ENCODE peak calls at places on chromosomes 2 and 18, in eight cellular contexts. One of them, this sample, is unnamed.

GRCh38 chr2:112148477-112148876 is 10.3 kb downstream of the FBLN7 start:
- DNase-seq in astrocyte of the spinal cord: no peak
- DNase-seq in stimulated activated CD4-positive, alpha-beta T cell treated with anti-CD3 and anti-CD28 coated beads, Interleukin-1b, Interleukin-23, amount 100 ng/mL, for 4 hours: no peak
- DNase-seq in T-helper 2 cell: no peak
- DNase-seq in activated naive CD4-positive, alpha-beta T cell treated with anti-CD3 and anti-CD28 coated beads, Interleukin-2, amount 10 ng/mL, durations not matched to agents 7 days and 5 days: no peak
- DNase-seq in HT-29: no peak
- DNase-seq in heart right ventricle: no peak
- DNase-seq in Caki2: no peak
- DNase-seq in this sample: peak; percentile 78

GRCh38 chr2:39568561-39569006 is 97.1 kb upstream of the TMEM178A start:
- DNase-seq in astrocyte of the spinal cord: peak; percentile 84
- DNase-seq in stimulated activated CD4-positive, alpha-beta T cell treated with anti-CD3 and anti-CD28 coated beads, Interleukin-1b, Interleukin-23, amount 100 ng/mL, for 4 hours: no peak
- DNase-seq in T-helper 2 cell: no peak
- DNase-seq in activated naive CD4-positive, alpha-beta T cell treated with anti-CD3 and anti-CD28 coated beads, Interleukin-2, amount 10 ng/mL, durations not matched to agents 7 days and 5 days: no peak
- DNase-seq in HT-29: no peak
- DNase-seq in heart right ventricle: no peak
- DNase-seq in Caki2: peak; percentile 47
- DNase-seq in this sample: no peak

GRCh38 chr2:118992740-118993391 is 50.9 kb downstream of the MARCO start:
- DNase-seq in astrocyte of the spinal cord: no peak
- DNase-seq in stimulated activated CD4-positive, alpha-beta T cell treated with anti-CD3 and anti-CD28 coated beads, Interleukin-1b, Interleukin-23, amount 100 ng/mL, for 4 hours: no peak
- DNase-seq in T-helper 2 cell: no peak
- DNase-seq in activated naive CD4-positive, alpha-beta T cell treated with anti-CD3 and anti-CD28 coated beads, Interleukin-2, amount 10 ng/mL, durations not matched to agents 7 days and 5 days: no peak
- DNase-seq in HT-29: no peak
- DNase-seq in heart right ventricle: no peak
- DNase-seq in Caki2: no peak
- DNase-seq in this sample: no peak

GRCh38 chr2:239991689-239992314 is 33.3 kb downstream of the NDUFA10 start:
- DNase-seq in astrocyte of the spinal cord: peak; percentile 73
- DNase-seq in stimulated activated CD4-positive, alpha-beta T cell treated with anti-CD3 and anti-CD28 coated beads, Interleukin-1b, Interleukin-23, amount 100 ng/mL, for 4 hours: no peak
- DNase-seq in T-helper 2 cell: no peak
- DNase-seq in activated naive CD4-positive, alpha-beta T cell treated with anti-CD3 and anti-CD28 coated beads, Interleukin-2, amount 10 ng/mL, durations not matched to agents 7 days and 5 days: peak; percentile 34
- DNase-seq in HT-29: peak; percentile 63
- DNase-seq in heart right ventricle: no peak
- DNase-seq in Caki2: peak; percentile 11
- DNase-seq in this sample: no peak

GRCh38 chr2:8552264-8552913 is 129.5 kb upstream of the ID2 start:
- DNase-seq in astrocyte of the spinal cord: no peak
- DNase-seq in stimulated activated CD4-positive, alpha-beta T cell treated with anti-CD3 and anti-CD28 coated beads, Interleukin-1b, Interleukin-23, amount 100 ng/mL, for 4 hours: no peak
- DNase-seq in T-helper 2 cell: no peak
- DNase-seq in activated naive CD4-positive, alpha-beta T cell treated with anti-CD3 and anti-CD28 coated beads, Interleukin-2, amount 10 ng/mL, durations not matched to agents 7 days and 5 days: no peak
- DNase-seq in HT-29: no peak
- DNase-seq in heart right ventricle: no peak
- DNase-seq in Caki2: no peak
- DNase-seq in this sample: peak; percentile 60

GRCh38 chr2:231263118-231263831 is 64.8 kb downstream of the ARMC9 start:
- DNase-seq in astrocyte of the spinal cord: peak; percentile 11
- DNase-seq in stimulated activated CD4-positive, alpha-beta T cell treated with anti-CD3 and anti-CD28 coated beads, Interleukin-1b, Interleukin-23, amount 100 ng/mL, for 4 hours: no peak
- DNase-seq in T-helper 2 cell: no peak
- DNase-seq in activated naive CD4-positive, alpha-beta T cell treated with anti-CD3 and anti-CD28 coated beads, Interleukin-2, amount 10 ng/mL, durations not matched to agents 7 days and 5 days: no peak
- DNase-seq in HT-29: no peak
- DNase-seq in heart right ventricle: no peak
- DNase-seq in Caki2: no peak
- DNase-seq in this sample: no peak

GRCh38 chr2:149858214-149858613 is 270.6 kb upstream of the MMADHC start:
- DNase-seq in astrocyte of the spinal cord: peak; percentile 36
- DNase-seq in stimulated activated CD4-positive, alpha-beta T cell treated with anti-CD3 and anti-CD28 coated beads, Interleukin-1b, Interleukin-23, amount 100 ng/mL, for 4 hours: no peak
- DNase-seq in T-helper 2 cell: no peak
- DNase-seq in activated naive CD4-positive, alpha-beta T cell treated with anti-CD3 and anti-CD28 coated beads, Interleukin-2, amount 10 ng/mL, durations not matched to agents 7 days and 5 days: no peak
- DNase-seq in HT-29: no peak
- DNase-seq in heart right ventricle: no peak
- DNase-seq in Caki2: no peak
- DNase-seq in this sample: no peak

GRCh38 chr18:44887227-44887631 is 206.5 kb downstream of the SETBP1 start:
- DNase-seq in astrocyte of the spinal cord: peak; percentile 32
- DNase-seq in stimulated activated CD4-positive, alpha-beta T cell treated with anti-CD3 and anti-CD28 coated beads, Interleukin-1b, Interleukin-23, amount 100 ng/mL, for 4 hours: peak; percentile 13
- DNase-seq in T-helper 2 cell: peak; percentile 19
- DNase-seq in activated naive CD4-positive, alpha-beta T cell treated with anti-CD3 and anti-CD28 coated beads, Interleukin-2, amount 10 ng/mL, durations not matched to agents 7 days and 5 days: no peak
- DNase-seq in HT-29: no peak
- DNase-seq in heart right ventricle: peak; percentile 32
- DNase-seq in Caki2: peak; percentile 60
- DNase-seq in this sample: no peak

GRCh38 chr2:225070811-225071210 is 28.5 kb upstream of the DOCK10 start:
- DNase-seq in astrocyte of the spinal cord: no peak
- DNase-seq in stimulated activated CD4-positive, alpha-beta T cell treated with anti-CD3 and anti-CD28 coated beads, Interleukin-1b, Interleukin-23, amount 100 ng/mL, for 4 hours: no peak
- DNase-seq in T-helper 2 cell: no peak
- DNase-seq in activated naive CD4-positive, alpha-beta T cell treated with anti-CD3 and anti-CD28 coated beads, Interleukin-2, amount 10 ng/mL, durations not matched to agents 7 days and 5 days: no peak
- DNase-seq in HT-29: no peak
- DNase-seq in heart right ventricle: no peak
- DNase-seq in Caki2: no peak
- DNase-seq in this sample: no peak

GRCh38 chr2:68730828-68731227 is 3.8 kb upstream of the ARHGAP25 start:
- DNase-seq in astrocyte of the spinal cord: no peak
- DNase-seq in stimulated activated CD4-positive, alpha-beta T cell treated with anti-CD3 and anti-CD28 coated beads, Interleukin-1b, Interleukin-23, amount 100 ng/mL, for 4 hours: no peak
- DNase-seq in T-helper 2 cell: no peak
- DNase-seq in activated naive CD4-positive, alpha-beta T cell treated with anti-CD3 and anti-CD28 coated beads, Interleukin-2, amount 10 ng/mL, durations not matched to agents 7 days and 5 days: no peak
- DNase-seq in HT-29: no peak
- DNase-seq in heart right ventricle: no peak
- DNase-seq in Caki2: no peak
- DNase-seq in this sample: no peak

GRCh38 chr2:41527525-41528323 is 520.1 kb upstream of the PKDCC start:
- DNase-seq in astrocyte of the spinal cord: no peak
- DNase-seq in stimulated activated CD4-positive, alpha-beta T cell treated with anti-CD3 and anti-CD28 coated beads, Interleukin-1b, Interleukin-23, amount 100 ng/mL, for 4 hours: no peak
- DNase-seq in T-helper 2 cell: no peak
- DNase-seq in activated naive CD4-positive, alpha-beta T cell treated with anti-CD3 and anti-CD28 coated beads, Interleukin-2, amount 10 ng/mL, durations not matched to agents 7 days and 5 days: no peak
- DNase-seq in HT-29: no peak
- DNase-seq in heart right ventricle: no peak
- DNase-seq in Caki2: no peak
- DNase-seq in this sample: no peak

GRCh38 chr18:46764586-46764985 is 7.7 kb upstream of the ST8SIA5 start:
- DNase-seq in astrocyte of the spinal cord: no peak
- DNase-seq in stimulated activated CD4-positive, alpha-beta T cell treated with anti-CD3 and anti-CD28 coated beads, Interleukin-1b, Interleukin-23, amount 100 ng/mL, for 4 hours: no peak
- DNase-seq in T-helper 2 cell: no peak
- DNase-seq in activated naive CD4-positive, alpha-beta T cell treated with anti-CD3 and anti-CD28 coated beads, Interleukin-2, amount 10 ng/mL, durations not matched to agents 7 days and 5 days: no peak
- DNase-seq in HT-29: no peak
- DNase-seq in heart right ventricle: no peak
- DNase-seq in Caki2: no peak
- DNase-seq in this sample: no peak

GRCh38 chr2:30408961-30409387 is 38.1 kb upstream of the LCLAT1 start:
- DNase-seq in astrocyte of the spinal cord: peak; percentile 44
- DNase-seq in stimulated activated CD4-positive, alpha-beta T cell treated with anti-CD3 and anti-CD28 coated beads, Interleukin-1b, Interleukin-23, amount 100 ng/mL, for 4 hours: no peak
- DNase-seq in T-helper 2 cell: no peak
- DNase-seq in activated naive CD4-positive, alpha-beta T cell treated with anti-CD3 and anti-CD28 coated beads, Interleukin-2, amount 10 ng/mL, durations not matched to agents 7 days and 5 days: no peak
- DNase-seq in HT-29: no peak
- DNase-seq in heart right ventricle: peak; percentile 37
- DNase-seq in Caki2: no peak
- DNase-seq in this sample: no peak

GRCh38 chr18:38481576-38481975 is 916.0 kb upstream of the CELF4 start:
- DNase-seq in astrocyte of the spinal cord: no peak
- DNase-seq in stimulated activated CD4-positive, alpha-beta T cell treated with anti-CD3 and anti-CD28 coated beads, Interleukin-1b, Interleukin-23, amount 100 ng/mL, for 4 hours: no peak
- DNase-seq in T-helper 2 cell: no peak
- DNase-seq in activated naive CD4-positive, alpha-beta T cell treated with anti-CD3 and anti-CD28 coated beads, Interleukin-2, amount 10 ng/mL, durations not matched to agents 7 days and 5 days: no peak
- DNase-seq in HT-29: no peak
- DNase-seq in heart right ventricle: no peak
- DNase-seq in Caki2: no peak
- DNase-seq in this sample: no peak

GRCh38 chr2:177604291-177605065 is 211.9 kb downstream of the AGPS start:
- DNase-seq in astrocyte of the spinal cord: peak; percentile 77
- DNase-seq in stimulated activated CD4-positive, alpha-beta T cell treated with anti-CD3 and anti-CD28 coated beads, Interleukin-1b, Interleukin-23, amount 100 ng/mL, for 4 hours: no peak
- DNase-seq in T-helper 2 cell: no peak
- DNase-seq in activated naive CD4-positive, alpha-beta T cell treated with anti-CD3 and anti-CD28 coated beads, Interleukin-2, amount 10 ng/mL, durations not matched to agents 7 days and 5 days: no peak
- DNase-seq in HT-29: peak; percentile 43
- DNase-seq in heart right ventricle: peak; percentile 25
- DNase-seq in Caki2: peak; percentile 38
- DNase-seq in this sample: no peak

GRCh38 chr2:12177052-12177994 is 430.9 kb downstream of the LPIN1 start:
- DNase-seq in astrocyte of the spinal cord: peak; percentile 74
- DNase-seq in stimulated activated CD4-positive, alpha-beta T cell treated with anti-CD3 and anti-CD28 coated beads, Interleukin-1b, Interleukin-23, amount 100 ng/mL, for 4 hours: no peak
- DNase-seq in T-helper 2 cell: no peak
- DNase-seq in activated naive CD4-positive, alpha-beta T cell treated with anti-CD3 and anti-CD28 coated beads, Interleukin-2, amount 10 ng/mL, durations not matched to agents 7 days and 5 days: peak; percentile 61
- DNase-seq in HT-29: peak; percentile 41
- DNase-seq in heart right ventricle: peak; percentile 71
- DNase-seq in Caki2: peak; percentile 23
- DNase-seq in this sample: no peak

GRCh38 chr18:59671533-59671932 is 25.7 kb downstream of the CCBE1 start:
- DNase-seq in astrocyte of the spinal cord: no peak
- DNase-seq in stimulated activated CD4-positive, alpha-beta T cell treated with anti-CD3 and anti-CD28 coated beads, Interleukin-1b, Interleukin-23, amount 100 ng/mL, for 4 hours: no peak
- DNase-seq in T-helper 2 cell: no peak
- DNase-seq in activated naive CD4-positive, alpha-beta T cell treated with anti-CD3 and anti-CD28 coated beads, Interleukin-2, amount 10 ng/mL, durations not matched to agents 7 days and 5 days: no peak
- DNase-seq in HT-29: no peak
- DNase-seq in heart right ventricle: no peak
- DNase-seq in Caki2: no peak
- DNase-seq in this sample: no peak

GRCh38 chr2:110770696-110771425 is 38.5 kb downstream of the ACOXL start:
- DNase-seq in astrocyte of the spinal cord: peak; percentile 12
- DNase-seq in stimulated activated CD4-positive, alpha-beta T cell treated with anti-CD3 and anti-CD28 coated beads, Interleukin-1b, Interleukin-23, amount 100 ng/mL, for 4 hours: no peak
- DNase-seq in T-helper 2 cell: no peak
- DNase-seq in activated naive CD4-positive, alpha-beta T cell treated with anti-CD3 and anti-CD28 coated beads, Interleukin-2, amount 10 ng/mL, durations not matched to agents 7 days and 5 days: no peak
- DNase-seq in HT-29: no peak
- DNase-seq in heart right ventricle: peak; percentile 34
- DNase-seq in Caki2: no peak
- DNase-seq in this sample: no peak

GRCh38 chr2:167966937-167967913 is 280.2 kb downstream of the STK39 start:
- DNase-seq in astrocyte of the spinal cord: no peak
- DNase-seq in stimulated activated CD4-positive, alpha-beta T cell treated with anti-CD3 and anti-CD28 coated beads, Interleukin-1b, Interleukin-23, amount 100 ng/mL, for 4 hours: no peak
- DNase-seq in T-helper 2 cell: no peak
- DNase-seq in activated naive CD4-positive, alpha-beta T cell treated with anti-CD3 and anti-CD28 coated beads, Interleukin-2, amount 10 ng/mL, durations not matched to agents 7 days and 5 days: no peak
- DNase-seq in HT-29: no peak
- DNase-seq in heart right ventricle: no peak
- DNase-seq in Caki2: no peak
- DNase-seq in this sample: no peak